ENCODE peak calls at places on chromosomes 2 and 18, in four cellular contexts. O is Panc1, F is HCT116, W is K562. K is an unnamed sample.

GRCh38 chr2:43013821-43014345 is 212.5 kb downstream of the ZFP36L2 start:
- DNase-seq in O (no peak), F (no peak), W (no peak), K (no peak)

GRCh38 chr2:26454561-26455001 is 23.3 kb downstream of the OTOF start:
- DNase-seq in O (no peak), F (no peak), W (no peak), K (no peak)

GRCh38 chr2:128754246-128754724 is 435.6 kb upstream of the HS6ST1 start:
- DNase-seq in O (no peak), F (no peak), W (no peak), K (no peak)

GRCh38 chr2:232731470-232731869 is 34.3 kb downstream of the GIGYF2 start:
- DNase-seq in O (no peak), F (no peak), W (no peak), K (no peak)

GRCh38 chr18:845152-845819 is 33.2 kb upstream of the YES1 start:
- DNase-seq in O (no peak), F (peak; percentile 81), W (no peak), K (peak; percentile 70)

GRCh38 chr2:218280260-218280870 is 10.0 kb downstream of the PNKD start:
- DNase-seq in O (no peak), F (no peak), W (no peak), K (no peak)

GRCh38 chr2:126720031-126720368 is 64.0 kb downstream of the GYPC start:
- DNase-seq in O (no peak), F (no peak), W (no peak), K (no peak)

GRCh38 chr2:20122864-20123263 is 71.4 kb upstream of the LAPTM4A start:
- DNase-seq in O (no peak), F (no peak), W (no peak), K (no peak)

GRCh38 chr2:205367536-205367935 is 314.8 kb upstream of the NRP2 start:
- DNase-seq in O (no peak), F (no peak), W (no peak), K (no peak)

GRCh38 chr2:102063948-102064678 is 72.4 kb downstream of the IL1R2 start:
- DNase-seq in O (peak; percentile 24), F (peak; percentile 33), W (peak; percentile 92), K (peak; percentile 88)

GRCh38 chr2:234181128-234181527 is 130.6 kb downstream of the SPP2 start:
- DNase-seq in O (no peak), F (no peak), W (no peak), K (no peak)

GRCh38 chr2:97733341-97734035 is 20.1 kb downstream of the ZAP70 start:
- DNase-seq in O (no peak), F (no peak), W (no peak), K (no peak)

GRCh38 chr18:60232541-60232940 is 140.0 kb downstream of the MC4R start:
- DNase-seq in O (peak; percentile 52), F (peak; percentile 52), W (no peak), K (no peak)

GRCh38 chr2:217808326-217808725 is 194.5 kb downstream of the TNS1 start:
- DNase-seq in O (no peak), F (no peak), W (no peak), K (no peak)

GRCh38 chr2:75634945-75635344 is 11.6 kb upstream of the MRPL19 start:
- DNase-seq in O (no peak), F (no peak), W (no peak), K (no peak)

GRCh38 chr2:148675708-148676107 is 31.2 kb downstream of the EPC2 start:
- DNase-seq in O (no peak), F (no peak), W (no peak), K (no peak)

GRCh38 chr2:196887431-196887830 is 39.1 kb downstream of the PGAP1 start:
- DNase-seq in O (no peak), F (no peak), W (no peak), K (no peak)

GRCh38 chr2:60958800-60959199 is 58.7 kb upstream of the PEX13 start:
- DNase-seq in O (no peak), F (no peak), W (no peak), K (no peak)

GRCh38 chr18:47953471-47953931 is 23.0 kb upstream of the SMAD2 start:
- DNase-seq in O (no peak), F (no peak), W (no peak), K (no peak)

GRCh38 chr18:58314284-58314683 is 270.3 kb downstream of the NEDD4L start:
- DNase-seq in O (no peak), F (peak; percentile 53), W (peak; percentile 6), K (peak; percentile 65)

GRCh38 chr2:226423498-226423960 is 376.1 kb downstream of the IRS1 start:
- DNase-seq in O (no peak), F (no peak), W (no peak), K (no peak)

GRCh38 chr2:221422516-221423211 is 149.4 kb downstream of the EPHA4 start:
- DNase-seq in O (no peak), F (no peak), W (no peak), K (no peak)

GRCh38 chr2:218230882-218231281 is 13.9 kb downstream of the ARPC2 start:
- DNase-seq in O (no peak), F (no peak), W (peak; percentile 25), K (peak; percentile 70)

GRCh38 chr2:228613133-228613532 is 431.6 kb upstream of the SPHKAP start:
- DNase-seq in O (peak; percentile 5), F (peak; percentile 7), W (no peak), K (no peak)

DNA sequence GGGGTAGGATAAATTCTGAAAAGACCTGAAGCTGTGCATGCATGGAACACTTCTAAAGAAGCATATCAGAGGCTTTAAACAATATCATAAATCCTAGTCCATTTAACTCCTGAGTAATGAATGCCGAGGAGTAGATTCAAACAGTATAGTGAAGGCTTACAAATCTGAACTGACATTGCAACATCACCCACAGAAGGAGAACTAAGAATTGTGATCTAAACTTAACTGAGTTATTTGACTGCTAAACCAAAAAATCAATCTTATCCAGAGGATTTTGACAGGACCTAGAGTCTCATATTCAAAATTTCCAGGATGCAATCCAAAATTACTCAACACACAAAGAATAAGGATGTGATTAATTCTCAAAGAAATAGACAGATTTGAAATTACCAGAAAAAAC is 181.0 kb downstream of the SLC39A10 start:
- DNase-seq in O (no peak), F (no peak), W (no peak), K (no peak)
- TF ChIP-seq TCF7L2 in O (no peak), F (no peak), W (no peak), K (no peak)

GRCh38 chr2:222950886-222951285 is 90.0 kb downstream of the ACSL3 start:
- DNase-seq in O (no peak), F (no peak), W (no peak), K (no peak)

GRCh38 chr2:222949073-222949472 is 88.2 kb downstream of the ACSL3 start:
- DNase-seq in O (no peak), F (no peak), W (no peak), K (no peak)

GRCh38 chr2:222949690-222950323 is 89.0 kb downstream of the ACSL3 start:
- DNase-seq in O (no peak), F (no peak), W (no peak), K (no peak)

GRCh38 chr2:222946700-222947278 is 86.0 kb downstream of the ACSL3 start:
- DNase-seq in O (no peak), F (no peak), W (no peak), K (no peak)

DNA sequence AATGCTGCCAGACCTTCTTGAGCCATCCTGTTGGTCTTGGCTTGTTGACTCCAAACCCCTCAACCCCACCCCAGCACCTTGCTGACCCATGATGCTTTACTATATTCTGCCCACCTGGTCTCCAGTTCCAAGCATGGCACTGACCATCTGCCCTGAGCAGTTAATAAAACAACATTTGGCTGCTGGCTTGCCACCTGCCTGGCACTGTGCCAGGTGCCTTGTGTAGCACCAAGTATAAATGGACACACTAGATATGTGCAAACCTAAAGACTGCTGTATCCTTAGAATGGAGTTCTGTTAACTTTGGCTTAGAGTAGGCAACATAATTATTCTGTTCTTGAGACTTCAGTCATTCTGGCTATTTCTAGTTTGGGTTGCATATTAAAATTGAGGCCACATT is 91.4 kb downstream of the ACSL3 start:
- DNase-seq in O (no peak), F (no peak), W (no peak), K (no peak)
- TF ChIP-seq TCF7L2 in O (no peak), F (no peak), W (no peak), K (no peak)

GRCh38 chr18:78982186-78982585 is 2.6 kb downstream of the SALL3 start:
- DNase-seq in O (no peak), F (no peak), W (no peak), K (no peak)

GRCh38 chr18:78983530-78983929 is 3.9 kb downstream of the SALL3 start:
- DNase-seq in O (no peak), F (no peak), W (no peak), K (no peak)

GRCh38 chr18:78981652-78981955 is 2.0 kb downstream of the SALL3 start:
- DNase-seq in O (no peak), F (no peak), W (no peak), K (no peak)

GRCh38 chr18:78986018-78986481 is 6.4 kb downstream of the SALL3 start:
- DNase-seq in O (peak; percentile 20), F (peak; percentile 10), W (peak; percentile 26), K (peak; percentile 17)

DNA sequence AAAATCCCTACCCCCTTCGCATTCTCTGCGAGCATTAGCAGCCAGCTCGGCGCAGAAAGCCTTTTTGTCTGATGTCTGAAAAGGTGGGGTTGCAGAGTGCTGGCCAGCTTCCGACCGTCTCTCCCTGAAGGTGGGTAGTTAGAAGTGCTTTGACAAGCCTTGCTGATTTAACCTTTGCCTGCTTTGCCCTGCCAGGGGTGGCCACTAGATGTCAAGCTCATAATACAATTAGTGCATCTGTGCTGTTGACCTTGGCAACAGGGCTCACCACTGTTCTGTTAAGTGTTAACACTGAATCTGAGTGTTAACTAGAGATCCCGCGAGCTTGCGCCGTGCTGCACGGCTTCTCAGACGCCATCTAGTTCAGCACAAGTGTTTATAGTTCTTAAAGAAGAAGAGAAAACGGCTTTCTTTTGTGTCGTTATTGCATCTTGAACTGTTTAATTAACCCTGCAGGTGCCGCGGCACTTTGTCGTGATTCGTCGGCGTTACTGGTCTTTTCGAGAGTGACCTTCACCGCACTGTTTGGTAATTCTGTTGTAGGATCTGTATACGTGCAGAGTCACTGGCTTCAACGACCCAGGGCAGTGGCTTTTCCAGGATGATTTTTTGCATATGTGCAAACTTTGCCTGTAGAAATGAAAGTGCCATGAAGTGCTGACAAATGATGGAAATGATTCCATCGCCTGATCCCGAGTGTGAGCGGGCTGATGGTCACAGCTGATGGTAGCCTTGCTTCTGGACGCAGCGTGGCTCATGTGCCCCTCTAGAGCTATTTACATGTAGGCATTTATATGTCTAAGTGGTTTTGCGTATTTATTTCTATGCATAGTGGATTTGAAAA is 5.5 kb downstream of the SALL3 start:
- DNase-seq in O (peak; percentile 50), F (no peak), W (no peak), K (peak; percentile 33)
- TF ChIP-seq TCF7L2 in O (no peak), F (no peak), W (no peak), K (no peak)

GRCh38 chr2:29448238-29448637 is 333.0 kb downstream of the CLIP4 start:
- DNase-seq in O (no peak), F (no peak), W (no peak), K (no peak)

GRCh38 chr2:29455202-29455885 is 340.1 kb downstream of the CLIP4 start:
- DNase-seq in O (no peak), F (no peak), W (no peak), K (no peak)

GRCh38 chr2:29450823-29451222 is 335.6 kb downstream of the CLIP4 start:
- DNase-seq in O (no peak), F (no peak), W (no peak), K (no peak)

GRCh38 chr2:29449499-29449898 is 334.3 kb downstream of the CLIP4 start:
- DNase-seq in O (no peak), F (no peak), W (peak; percentile 24), K (no peak)

DNA sequence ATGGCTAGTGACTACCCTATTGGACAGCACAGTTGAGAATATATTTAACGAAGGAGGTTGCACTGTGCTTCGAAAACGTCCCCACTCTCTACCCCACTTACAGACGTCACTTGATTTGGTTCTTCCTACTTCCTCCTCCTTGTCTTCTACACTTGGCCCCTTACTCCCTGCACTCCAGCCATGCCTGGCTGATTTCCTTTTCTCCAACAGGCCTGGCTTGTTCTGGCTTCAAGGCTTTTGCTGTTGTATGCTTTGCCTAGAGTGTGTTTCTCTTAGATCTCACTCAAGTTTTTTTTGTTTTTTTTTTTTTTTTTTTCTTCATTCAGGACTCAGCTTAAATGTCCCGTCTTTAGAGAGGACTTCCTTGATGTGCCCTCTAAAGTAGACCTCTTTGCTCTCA is 336.8 kb downstream of the CLIP4 start:
- DNase-seq in O (no peak), F (no peak), W (no peak), K (no peak)
- TF ChIP-seq TCF7L2 in O (no peak), F (no peak), W (no peak), K (no peak)

K was measured in HepG2.